ENCODE peak calls at places on chromosomes 16 and 17, in six cellular contexts. G is A549, F is WTC11, C is HepG2, P is H1, U is endothelial cell of umbilical vein. A is an unnamed sample.

GRCh38 chr17:14061666-14062560 is 7.4 kb upstream of the COX10 start:
- DNase-seq in U (peak; percentile 69), C (no peak), G (no peak), F (no peak), P (no peak), A (no peak)

GRCh38 chr16:75908301-75908700 is 182.0 kb upstream of the CPHXL start:
- DNase-seq in F (no peak), P (no peak), G (no peak), U (no peak), C (no peak), A (no peak)

GRCh38 chr16:77993111-77993571 is 29.2 kb upstream of the CLEC3A start:
- DNase-seq in P (no peak), F (no peak), U (no peak), G (no peak), C (no peak), A (no peak)

GRCh38 chr16:57383276-57384247 is 11.3 kb downstream of the CX3CL1 start:
- DNase-seq in P (no peak), U (no peak), G (no peak), F (no peak), C (peak; percentile 44), A (no peak)

GRCh38 chr16:57998484-57998883 is 2.0 kb downstream of the ZNF319 start:
- DNase-seq in G (peak; percentile 34), F (peak; percentile 37), U (no peak), C (no peak), P (no peak), A (no peak)

GRCh38 chr16:65657556-65657955 is 535.7 kb upstream of the CDH11 start:
- DNase-seq in F (no peak), G (no peak), U (no peak), C (no peak), P (no peak), A (no peak)

GRCh38 chr16:986411-986810 is 4.8 kb downstream of the SOX8 start:
- DNase-seq in C (no peak), F (no peak), P (no peak), G (no peak), U (no peak), A (no peak)

GRCh38 chr17:9212376-9213310 is 191.3 kb downstream of the NTN1 start:
- DNase-seq in G (no peak), P (no peak), C (no peak), U (no peak), F (no peak), A (no peak)

GRCh38 chr17:7130626-7131467 is 16.2 kb upstream of the ASGR2 start:
- DNase-seq in G (no peak), U (peak; percentile 48), C (no peak), F (no peak), P (no peak), A (no peak)

GRCh38 chr16:2776500-2777139 is 460 bp downstream of the ELOB start:
- DNase-seq in P (no peak), F (peak; percentile 37), G (no peak), C (no peak), U (peak; percentile 39), A (peak; percentile 71)

GRCh38 chr17:57927048-57927723 is 28.0 kb downstream of the CUEDC1 start:
- DNase-seq in G (no peak), P (no peak), C (no peak), F (no peak), U (peak; percentile 73), A (no peak)

DNA sequence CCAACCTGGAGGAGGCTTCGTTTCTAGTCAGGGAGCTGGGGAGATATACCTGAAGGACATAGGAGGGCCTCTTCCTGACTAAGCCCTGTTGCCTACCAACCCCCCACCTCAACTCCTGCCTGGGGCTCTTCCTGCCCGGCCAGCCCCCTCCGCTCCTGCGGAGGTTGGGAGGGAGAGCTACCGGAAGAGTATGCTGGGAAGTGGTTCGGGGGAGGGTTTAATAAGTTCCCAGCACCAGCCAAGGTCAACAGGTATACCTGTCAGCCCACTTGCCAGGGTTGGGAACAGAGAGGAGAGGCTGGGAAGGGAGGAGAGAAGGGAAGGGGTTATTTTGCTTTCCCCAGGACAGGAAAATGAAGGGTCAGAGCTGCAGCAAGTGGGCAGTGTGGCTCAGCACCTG is 4.7 kb downstream of the PPP1R1B start:
- DNase-seq in P (no peak), G (no peak), C (no peak), U (no peak), F (peak; percentile 49), A (no peak)
- TF ChIP-seq JUN in P (no peak), G (no peak), C (no peak), U (no peak), F (no peak), A (no peak)

GRCh38 chr16:89599902-89600301 is 13.5 kb upstream of the DPEP1 start:
- DNase-seq in G (no peak), F (no peak), U (no peak), C (no peak), P (no peak), A (no peak)

GRCh38 chr16:89601906-89602272 is 11.6 kb upstream of the DPEP1 start:
- DNase-seq in P (no peak), G (no peak), U (no peak), F (no peak), C (no peak), A (no peak)

GRCh38 chr16:89600956-89601355 is 12.5 kb upstream of the DPEP1 start:
- DNase-seq in F (no peak), P (no peak), C (no peak), G (no peak), U (no peak), A (no peak)

GRCh38 chr16:89599451-89599858 is 14.0 kb upstream of the DPEP1 start:
- DNase-seq in P (peak; percentile 61), C (peak; percentile 69), G (peak; percentile 81), U (no peak), F (peak; percentile 87), A (peak; percentile 75)

GRCh38 chr16:89600427-89600826 is 13.0 kb upstream of the DPEP1 start:
- DNase-seq in U (no peak), G (no peak), P (no peak), F (no peak), C (no peak), A (no peak)
- TF ChIP-seq JUN in U (no peak), G (no peak), P (no peak), F (no peak), C (no peak), A (no peak)

DNA sequence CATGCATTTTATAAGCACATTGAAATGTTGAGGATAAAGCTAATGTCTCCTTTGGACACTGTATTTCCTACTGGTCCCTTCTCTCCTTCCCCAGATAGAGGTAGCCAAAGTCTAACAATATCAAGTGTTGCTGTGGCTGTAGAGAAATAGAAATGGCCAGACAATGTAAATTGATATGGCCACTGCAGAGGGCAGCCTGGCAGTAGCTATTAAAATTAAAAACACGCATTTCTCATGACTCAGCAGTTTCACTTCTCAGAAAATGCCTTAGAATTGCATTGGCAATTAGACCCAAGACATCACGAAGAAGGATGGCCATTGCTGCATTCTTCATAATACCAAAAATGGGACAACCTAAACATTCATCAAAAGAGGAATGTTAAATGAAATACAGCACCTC is 46.8 kb upstream of the MRTFB start:
- DNase-seq in G (no peak), P (no peak), C (no peak), U (peak; percentile 31), F (no peak), A (no peak)
- TF ChIP-seq JUN in G (no peak), P (no peak), C (no peak), U (no peak), F (no peak), A (no peak)

GRCh38 chr16:83967091-83967490 is 953 bp upstream of the NECAB2 start:
- DNase-seq in P (no peak), F (no peak), G (no peak), C (no peak), U (no peak), A (no peak)
- TF ChIP-seq JUN in P (no peak), F (no peak), G (no peak), C (no peak), U (no peak), A (no peak)

GRCh38 chr16:24685539-24686432 is 43.7 kb upstream of the TNRC6A start:
- DNase-seq in C (peak; percentile 85), F (peak; percentile 47), G (peak; percentile 79), P (no peak), U (peak; percentile 72), A (no peak)

GRCh38 chr16:24683847-24684493 is 45.5 kb upstream of the TNRC6A start:
- DNase-seq in U (no peak), F (no peak), C (no peak), P (no peak), G (no peak), A (no peak)

GRCh38 chr16:24686678-24687077 is 42.8 kb upstream of the TNRC6A start:
- DNase-seq in P (no peak), U (no peak), G (no peak), C (no peak), F (no peak), A (no peak)

GRCh38 chr16:24681793-24682192 is 47.7 kb upstream of the TNRC6A start:
- DNase-seq in C (peak; percentile 59), G (peak; percentile 55), P (no peak), F (no peak), U (no peak), A (no peak)

DNA sequence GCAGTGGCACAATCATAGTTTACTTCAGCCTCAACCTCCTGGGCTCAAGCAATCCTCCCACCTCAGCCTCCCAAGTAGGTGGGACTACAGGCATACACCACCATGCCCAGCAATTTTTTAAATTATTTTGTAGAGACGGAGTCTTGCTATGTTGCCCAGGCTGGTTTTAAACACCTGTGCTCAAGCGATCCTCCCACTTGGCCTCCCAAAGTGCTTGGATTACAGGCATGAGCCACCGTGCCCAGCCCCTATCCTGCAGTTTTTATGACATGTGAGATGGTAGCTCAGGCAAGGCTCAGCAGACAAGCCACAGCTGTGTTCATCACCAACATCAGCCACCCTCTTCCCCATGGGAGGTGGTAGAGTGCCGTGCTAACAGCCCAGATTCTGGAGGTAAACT is 46.2 kb upstream of the TNRC6A start:
- DNase-seq in C (no peak), P (no peak), F (no peak), G (no peak), U (no peak), A (no peak)
- TF ChIP-seq JUN in C (no peak), P (no peak), F (no peak), G (no peak), U (no peak), A (no peak)

A was measured in K562.